ENCODE peak calls at places on chromosomes 1 and 21, in four cellular contexts. P is mesendoderm, I is IMR-90, Q is trophoblast cell. C is an unnamed sample. For H3K4me1, the result is how much of the 10 kb centered on the place peaks cover.

GRCh38 chr1:67460648-67461500 is 30.7 kb upstream of the SERBP1 start:
- DNase-seq in P (peak), I (no peak), Q (peak), C (peak)

GRCh38 chr1:186482661-186483255 is 21.8 kb upstream of the PDC start:
- DNase-seq in P (peak), I (peak), Q (peak), C (peak)

GRCh38 chr1:223363057-223363855 is 720 bp downstream of the SUSD4 start:
- DNase-seq in P (peak), I (peak), Q (no peak), C (peak)

GRCh38 chr1:70208292-70208691 is 2.9 kb upstream of the LRRC40 start:
- DNase-seq in P (no peak), I (no peak), Q (no peak), C (no peak)

GRCh38 chr1:101506541-101507164 is 269.8 kb downstream of the S1PR1 start:
- DNase-seq in P (peak), I (peak), Q (peak), C (no peak)

GRCh38 chr1:187787696-187788095 is 958.9 kb downstream of the PLA2G4A start:
- DNase-seq in P (no peak), I (no peak), Q (no peak), C (no peak)

GRCh38 chr21:42337830-42338729 is 12.7 kb downstream of the TFF2 start:
- DNase-seq in P (peak), I (peak), Q (peak), C (peak)

GRCh38 chr1:226429051-226429461 is 21.2 kb upstream of the PARP1 start:
- DNase-seq in P (peak), I (no peak), Q (no peak), C (no peak)

GRCh38 chr1:168362991-168363390 is 82.3 kb downstream of the TBX19 start:
- DNase-seq in P (no peak), I (no peak), Q (peak), C (no peak)

GRCh38 chr21:42237577-42237976 is 18.6 kb downstream of the ABCG1 start:
- DNase-seq in P (no peak), I (no peak), Q (no peak), C (no peak)

GRCh38 chr1:77926561-77927357 is 38.3 kb downstream of the NEXN start:
- DNase-seq in P (no peak), I (no peak), Q (no peak), C (no peak)

GRCh38 chr1:87958201-87958600 is 629.5 kb downstream of the LMO4 start:
- DNase-seq in P (peak), I (no peak), Q (no peak), C (no peak)

GRCh38 chr1:13730751-13731482 is 30.9 kb downstream of the PRDM2 start:
- DNase-seq in P (no peak), I (peak), Q (no peak), C (no peak)

GRCh38 chr1:39268906-39269305 is 64.4 kb downstream of the MACF1 start:
- DNase-seq in P (peak), I (peak), Q (peak), C (peak)

GRCh38 chr21:33971492-33972013 is 55.9 kb upstream of the ATP5PO start:
- DNase-seq in P (peak), I (peak), Q (peak), C (no peak)

GRCh38 chr1:182410620-182411273 is 10.3 kb upstream of the TEDDM1 start:
- DNase-seq in P (no peak), I (no peak), Q (no peak), C (no peak)

GRCh38 chr1:224252466-224252865 is 69.4 kb downstream of the DEGS1 start:
- DNase-seq in P (no peak), I (no peak), Q (peak), C (no peak)

GRCh38 chr1:169829671-169830070 is 35.0 kb upstream of the METTL18 start:
- DNase-seq in P (no peak), I (no peak), Q (no peak), C (no peak)

GRCh38 chr1:160095382-160096105 is 2.9 kb downstream of the IGSF8 start:
- DNase-seq in P (peak), I (no peak), Q (no peak), C (peak)

GRCh38 chr1:235818632-235819136 is 48.0 kb downstream of the LYST start:
- DNase-seq in P (no peak), I (no peak), Q (peak), C (no peak)

GRCh38 chr1:156118175-156118868 is 3.8 kb downstream of the LMNA start:
- DNase-seq in P (no peak), I (no peak), Q (peak), C (no peak)

GRCh38 chr1:169127305-169127704 is 20.8 kb downstream of the ATP1B1 start:
- DNase-seq in P (no peak), I (no peak), Q (no peak), C (no peak)

GRCh38 chr1:235758931-235759330 is 107.8 kb downstream of the LYST start:
- DNase-seq in P (no peak), I (no peak), Q (no peak), C (no peak)

GRCh38 chr1:79899914-79900313 is 893.4 kb upstream of the ADGRL4 start:
- DNase-seq in P (no peak), I (peak), Q (peak), C (no peak)

GRCh38 chr1:246537887-246538286 is 28.2 kb downstream of the TFB2M start:
- DNase-seq in P (no peak), I (no peak), Q (no peak), C (no peak)

GRCh38 chr1:169724168-169724567 is 9.7 kb downstream of the SELE start:
- DNase-seq in P (no peak), I (no peak), Q (no peak), C (no peak)

GRCh38 chr1:41341756-41342562 is 19.3 kb upstream of the FOXO6 start:
- DNase-seq in P (peak), I (no peak), Q (peak), C (peak)

GRCh38 chr1:23475641-23476040 is 8.3 kb downstream of the ASAP3 start:
- DNase-seq in P (no peak), I (no peak), Q (no peak), C (no peak)

DNA sequence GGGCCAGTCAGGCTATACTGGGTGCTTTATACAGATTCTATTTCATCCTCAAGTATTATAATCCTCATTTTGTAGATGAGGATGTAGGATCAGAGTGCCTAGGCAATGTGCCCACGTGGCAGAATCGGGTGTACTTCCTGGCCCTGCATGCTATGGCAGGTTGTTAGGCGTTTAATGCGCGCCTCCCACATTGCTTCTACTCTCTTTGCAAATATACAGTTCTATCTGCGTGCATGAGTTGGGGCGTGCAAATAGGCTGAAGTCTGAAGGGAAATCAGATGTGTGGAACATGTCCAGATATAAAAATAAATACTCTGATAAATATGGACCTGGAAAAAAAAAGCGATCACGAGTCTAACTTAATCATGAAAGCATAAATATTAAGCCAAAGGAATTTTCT is 194.7 kb upstream of the FMN2 start:
- DNase-seq in P (no peak), I (no peak), Q (no peak), C (no peak)
- H3K4me1 ChIP-seq in P (under half), I (under half), Q (under half), C (under half)

DNA sequence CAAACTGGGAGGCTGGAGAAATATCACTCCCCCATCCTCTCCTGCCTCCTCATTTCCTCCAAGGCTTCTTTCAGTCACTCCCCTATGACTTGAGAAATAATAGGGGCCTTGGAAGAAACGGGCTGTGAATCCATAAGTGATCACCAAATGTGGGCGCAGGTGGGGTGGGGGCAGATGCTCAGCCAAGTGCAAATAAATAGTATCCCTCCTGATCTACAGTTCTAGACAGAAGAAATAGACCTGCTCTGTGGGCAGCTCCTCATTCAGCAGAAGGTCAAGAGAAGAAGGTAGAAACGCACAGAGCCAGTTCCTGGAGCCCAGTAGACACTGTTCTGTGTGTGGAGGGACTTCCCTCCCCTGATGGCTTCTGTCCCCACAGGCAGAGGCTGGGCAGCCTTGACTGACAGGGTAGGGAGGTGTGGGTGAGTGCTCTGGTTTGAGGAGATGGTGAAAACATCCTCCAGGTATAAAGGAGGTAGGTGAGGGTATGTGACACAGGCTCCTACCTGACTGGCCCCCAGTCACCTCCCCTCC is 17.1 kb downstream of the PAX7 start:
- DNase-seq in P (no peak), I (no peak), Q (no peak), C (no peak)
- H3K4ac ChIP-seq in P (no peak), I (no peak), Q (no peak), C (no peak)

GRCh38 chr1:86504130-86504479 is 35.4 kb downstream of the CLCA1 start:
- DNase-seq in P (no peak), I (no peak), Q (peak), C (no peak)
- H2BK5ac ChIP-seq in P (no peak), I (no peak), Q (no peak), C (no peak)

GRCh38 chr1:1093610-1093943 is 19.5 kb upstream of the RNF223 start:
- DNase-seq in P (no peak), I (no peak), Q (no peak), C (no peak)
- H3K4me1 ChIP-seq in P (under half), I (under half), Q (under half), C (under half)

GRCh38 chr1:173866462-173866861 is 1.3 kb downstream of the GAS5 start:
- DNase-seq in P (no peak), I (no peak), Q (no peak), C (no peak)
- H3K4ac ChIP-seq in P (no peak), I (no peak), Q (peak), C (no peak)

GRCh38 chr1:2808831-2809605 is 7.5 kb upstream of the TTC34 start:
- DNase-seq in P (no peak), I (no peak), Q (no peak), C (no peak)

GRCh38 chr1:2808386-2808705 is 6.9 kb upstream of the TTC34 start:
- DNase-seq in P (no peak), I (no peak), Q (no peak), C (no peak)

GRCh38 chr1:2807036-2807435 is 5.5 kb upstream of the TTC34 start:
- DNase-seq in P (no peak), I (no peak), Q (no peak), C (no peak)

GRCh38 chr1:2809656-2810055 is 8.2 kb upstream of the TTC34 start:
- DNase-seq in P (no peak), I (no peak), Q (no peak), C (no peak)

GRCh38 chr1:2807678-2808385 is 6.3 kb upstream of the TTC34 start:
- DNase-seq in P (no peak), I (no peak), Q (no peak), C (no peak)
- H2BK5ac ChIP-seq in P (no peak), I (no peak), Q (no peak), C (no peak)

DNA sequence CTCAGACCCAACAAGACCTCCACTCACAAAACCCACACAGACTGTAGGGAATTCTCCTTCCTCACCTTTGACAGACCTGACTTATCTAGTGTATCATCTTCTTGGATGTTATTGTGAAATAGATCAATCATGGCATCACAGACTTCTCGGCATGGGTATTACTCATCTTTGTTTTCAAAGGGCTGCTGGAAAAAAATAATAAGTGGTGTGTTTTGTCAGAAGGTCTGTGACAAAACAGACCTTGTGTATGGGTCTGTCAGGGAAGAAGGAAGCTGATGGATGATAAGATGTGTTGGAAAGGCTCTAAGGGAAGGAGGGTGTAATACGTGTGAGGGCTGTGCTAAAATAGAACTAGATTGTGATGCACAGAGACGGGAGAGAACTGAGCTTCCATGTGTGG is 13.9 kb upstream of the S100A7 start:
- DNase-seq in P (no peak), I (no peak), Q (peak), C (no peak)
- H3K4me1 ChIP-seq in P (under half), I (under half), Q (under half), C (under half)

GRCh38 chr1:2459757-2460156 is 16.3 kb upstream of the PLCH2 start:
- DNase-seq in P (no peak), I (peak), Q (no peak), C (no peak)
- H3K4ac ChIP-seq in P (no peak), I (no peak), Q (no peak), C (no peak)

DNA sequence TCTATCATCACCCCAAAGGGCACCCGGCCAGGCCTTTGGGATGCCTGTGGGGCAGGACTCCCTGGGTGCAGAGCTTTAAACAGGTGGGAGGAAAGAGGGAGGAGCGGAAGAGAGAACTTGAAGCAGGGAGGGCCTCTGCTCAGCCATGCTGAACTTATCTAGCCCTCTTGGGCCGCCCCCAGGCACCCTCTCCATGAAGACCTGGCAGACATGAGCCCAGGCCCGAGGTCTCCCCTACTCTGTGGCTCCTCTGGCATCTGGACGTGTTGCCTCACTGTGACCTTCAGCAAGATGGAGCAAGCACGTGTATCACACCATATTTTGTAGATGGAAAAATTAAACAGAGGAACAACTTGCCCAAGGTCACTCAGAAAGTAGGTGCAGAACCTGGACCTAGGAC is 711.4 kb downstream of the MATN1 start:
- DNase-seq in P (no peak), I (no peak), Q (no peak), C (no peak)
- H2BK5ac ChIP-seq in P (no peak), I (no peak), Q (no peak), C (no peak)

C was measured in H9.